ENCODE peak calls at places on chromosomes 2 and 18, in ten cellular contexts. One of them, this sample, is unnamed.

GRCh38 chr2:96202152-96202856 is 6.3 kb downstream of the STARD7 start:
- DNase-seq in A549: no peak
- DNase-seq in BJ: no peak
- DNase-seq in epithelial cell of esophagus: no peak
- DNase-seq in keratinocyte: no peak
- DNase-seq in heart left ventricle: no peak
- DNase-seq in HCT116: no peak
- DNase-seq in cardiac muscle cell: no peak
- DNase-seq in mammary epithelial cell: no peak
- DNase-seq in cardiac fibroblast: no peak
- DNase-seq in this sample: no peak

GRCh38 chr18:56235061-56235772 is 403.2 kb downstream of the TXNL1 start:
- DNase-seq in cardiac muscle cell: no peak
- DNase-seq in HCT116: no peak
- DNase-seq in heart left ventricle: no peak
- DNase-seq in mammary epithelial cell: no peak
- DNase-seq in epithelial cell of esophagus: no peak
- DNase-seq in BJ: no peak
- DNase-seq in keratinocyte: no peak
- DNase-seq in cardiac fibroblast: no peak
- DNase-seq in A549: no peak
- DNase-seq in this sample: no peak

GRCh38 chr18:22609642-22610041 is 191.9 kb upstream of the CTAGE1 start:
- DNase-seq in mammary epithelial cell: peak; percentile 7
- DNase-seq in HCT116: no peak
- DNase-seq in cardiac muscle cell: peak; percentile 64
- DNase-seq in cardiac fibroblast: peak; percentile 43
- DNase-seq in BJ: no peak
- DNase-seq in heart left ventricle: peak; percentile 79
- DNase-seq in A549: peak; percentile 27
- DNase-seq in keratinocyte: no peak
- DNase-seq in epithelial cell of esophagus: peak; percentile 30
- DNase-seq in this sample: no peak

GRCh38 chr2:113041871-113042270 is 10.8 kb downstream of the IL36B start:
- DNase-seq in cardiac muscle cell: no peak
- DNase-seq in keratinocyte: peak; percentile 26
- DNase-seq in cardiac fibroblast: no peak
- DNase-seq in mammary epithelial cell: peak; percentile 33
- DNase-seq in A549: no peak
- DNase-seq in HCT116: peak; percentile 29
- DNase-seq in heart left ventricle: no peak
- DNase-seq in BJ: no peak
- DNase-seq in epithelial cell of esophagus: peak; percentile 68
- DNase-seq in this sample: no peak

GRCh38 chr18:46182633-46183401 is 78.6 kb downstream of the HAUS1 start:
- DNase-seq in keratinocyte: no peak
- DNase-seq in cardiac fibroblast: no peak
- DNase-seq in HCT116: no peak
- DNase-seq in cardiac muscle cell: peak; percentile 44
- DNase-seq in BJ: no peak
- DNase-seq in heart left ventricle: no peak
- DNase-seq in A549: no peak
- DNase-seq in epithelial cell of esophagus: no peak
- DNase-seq in mammary epithelial cell: no peak
- DNase-seq in this sample: no peak

GRCh38 chr2:237667891-237668290 is 40.5 kb downstream of the LRRFIP1 start:
- DNase-seq in HCT116: no peak
- DNase-seq in epithelial cell of esophagus: no peak
- DNase-seq in cardiac fibroblast: no peak
- DNase-seq in A549: no peak
- DNase-seq in mammary epithelial cell: no peak
- DNase-seq in keratinocyte: no peak
- DNase-seq in cardiac muscle cell: no peak
- DNase-seq in heart left ventricle: no peak
- DNase-seq in BJ: no peak
- DNase-seq in this sample: no peak

GRCh38 chr18:77749189-77749588 is 499.5 kb downstream of the GALR1 start:
- DNase-seq in cardiac muscle cell: no peak
- DNase-seq in BJ: no peak
- DNase-seq in epithelial cell of esophagus: no peak
- DNase-seq in HCT116: no peak
- DNase-seq in keratinocyte: no peak
- DNase-seq in heart left ventricle: no peak
- DNase-seq in cardiac fibroblast: peak; percentile 1
- DNase-seq in A549: no peak
- DNase-seq in mammary epithelial cell: no peak
- DNase-seq in this sample: no peak

GRCh38 chr2:39530423-39530866 is 93.4 kb upstream of the MAP4K3 start:
- DNase-seq in BJ: no peak
- DNase-seq in keratinocyte: no peak
- DNase-seq in A549: no peak
- DNase-seq in mammary epithelial cell: no peak
- DNase-seq in heart left ventricle: no peak
- DNase-seq in epithelial cell of esophagus: no peak
- DNase-seq in HCT116: no peak
- DNase-seq in cardiac muscle cell: peak; percentile 73
- DNase-seq in cardiac fibroblast: peak; percentile 95
- DNase-seq in this sample: peak; percentile 55

GRCh38 chr18:9825571-9826073 is 60.2 kb upstream of the TXNDC2 start:
- DNase-seq in HCT116: peak; percentile 83
- DNase-seq in cardiac muscle cell: peak; percentile 95
- DNase-seq in cardiac fibroblast: peak; percentile 83
- DNase-seq in epithelial cell of esophagus: peak; percentile 83
- DNase-seq in keratinocyte: no peak
- DNase-seq in mammary epithelial cell: peak; percentile 60
- DNase-seq in BJ: peak; percentile 79
- DNase-seq in heart left ventricle: no peak
- DNase-seq in A549: peak; percentile 65
- DNase-seq in this sample: peak; percentile 72

GRCh38 chr2:127103243-127104165 is 3.5 kb downstream of the BIN1 start:
- DNase-seq in epithelial cell of esophagus: no peak
- DNase-seq in HCT116: no peak
- DNase-seq in BJ: no peak
- DNase-seq in keratinocyte: no peak
- DNase-seq in cardiac fibroblast: no peak
- DNase-seq in cardiac muscle cell: no peak
- DNase-seq in A549: no peak
- DNase-seq in mammary epithelial cell: no peak
- DNase-seq in heart left ventricle: peak; percentile 15
- DNase-seq in this sample: no peak

GRCh38 chr2:150630587-150631235 is 143.2 kb upstream of the RND3 start:
- DNase-seq in A549: no peak
- DNase-seq in cardiac fibroblast: peak; percentile 87
- DNase-seq in cardiac muscle cell: peak; percentile 51
- DNase-seq in mammary epithelial cell: no peak
- DNase-seq in BJ: no peak
- DNase-seq in HCT116: no peak
- DNase-seq in heart left ventricle: no peak
- DNase-seq in epithelial cell of esophagus: no peak
- DNase-seq in keratinocyte: no peak
- DNase-seq in this sample: peak; percentile 93

GRCh38 chr2:51335072-51336058 is 303.4 kb upstream of the NRXN1 start:
- DNase-seq in heart left ventricle: no peak
- DNase-seq in BJ: no peak
- DNase-seq in HCT116: no peak
- DNase-seq in epithelial cell of esophagus: no peak
- DNase-seq in A549: no peak
- DNase-seq in cardiac fibroblast: no peak
- DNase-seq in keratinocyte: no peak
- DNase-seq in mammary epithelial cell: no peak
- DNase-seq in cardiac muscle cell: no peak
- DNase-seq in this sample: no peak
- TF ChIP-seq CTCF in heart left ventricle: no peak
- TF ChIP-seq CTCF in BJ: no peak
- TF ChIP-seq CTCF in HCT116: peak; percentile 61
- TF ChIP-seq CTCF in epithelial cell of esophagus: no peak
- TF ChIP-seq CTCF in A549: no peak
- TF ChIP-seq CTCF in cardiac fibroblast: no peak
- TF ChIP-seq CTCF in keratinocyte: no peak
- TF ChIP-seq CTCF in mammary epithelial cell: no peak
- TF ChIP-seq CTCF in cardiac muscle cell: no peak
- TF ChIP-seq CTCF in this sample: no peak

GRCh38 chr2:169362346-169363026 is at the start of gene LRP2:
- DNase-seq in epithelial cell of esophagus: no peak
- DNase-seq in BJ: no peak
- DNase-seq in cardiac muscle cell: no peak
- DNase-seq in keratinocyte: no peak
- DNase-seq in cardiac fibroblast: no peak
- DNase-seq in HCT116: no peak
- DNase-seq in mammary epithelial cell: peak; percentile 2
- DNase-seq in heart left ventricle: no peak
- DNase-seq in A549: no peak
- DNase-seq in this sample: no peak
- H3K4me3 ChIP-seq in epithelial cell of esophagus: peak within 1 kb of the TSS; percentile 4
- H3K4me3 ChIP-seq in BJ: peak within 1 kb of the TSS; percentile 7
- H3K4me3 ChIP-seq in cardiac muscle cell: peak within 1 kb of the TSS; percentile 51
- H3K4me3 ChIP-seq in keratinocyte: peak within 1 kb of the TSS; percentile 56
- H3K4me3 ChIP-seq in cardiac fibroblast: peak within 1 kb of the TSS; percentile 32
- H3K4me3 ChIP-seq in HCT116: no peak within 1 kb of the TSS
- H3K4me3 ChIP-seq in mammary epithelial cell: peak within 1 kb of the TSS; percentile 7
- H3K4me3 ChIP-seq in heart left ventricle: peak within 1 kb of the TSS; percentile 62
- H3K4me3 ChIP-seq in A549: peak within 1 kb of the TSS; percentile 47
- H3K4me3 ChIP-seq in this sample: peak within 1 kb of the TSS; percentile 55

DNA sequence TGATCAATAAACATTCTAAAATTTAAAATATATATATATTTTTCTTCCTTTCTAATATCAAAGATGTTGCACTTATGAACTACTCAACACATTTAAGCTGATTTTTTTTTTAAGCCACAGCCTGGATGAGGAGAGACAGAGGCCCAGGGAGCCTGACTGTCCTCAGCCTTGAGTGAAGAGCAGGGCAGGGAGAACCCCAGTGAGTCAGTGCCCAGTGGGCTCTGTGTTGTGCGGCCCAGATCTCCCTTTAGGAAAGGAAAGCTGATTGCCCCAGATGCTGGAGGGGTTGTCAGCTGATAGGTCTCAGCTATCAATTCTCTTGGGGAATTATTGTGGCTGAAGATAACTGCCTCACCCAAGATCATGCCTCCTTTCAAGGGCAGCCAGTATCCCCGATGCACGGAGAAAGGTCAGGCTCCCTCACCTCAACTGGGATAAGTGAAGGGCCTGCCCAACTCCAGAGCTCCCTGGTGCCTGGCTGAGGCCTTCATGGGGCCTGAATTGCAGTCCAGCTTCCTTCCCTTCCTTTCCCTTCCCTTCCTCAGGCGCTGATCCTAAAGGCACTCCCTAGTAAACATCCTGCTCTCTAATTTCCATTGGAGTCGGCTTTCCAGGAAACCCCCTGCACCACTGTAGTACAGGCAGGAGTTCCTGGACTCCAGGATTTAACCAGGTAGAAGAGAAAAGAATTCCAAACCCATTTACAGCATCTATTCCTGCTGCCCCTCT is 106.9 kb upstream of the ATL2 start:
- DNase-seq in BJ: no peak
- DNase-seq in A549: no peak
- DNase-seq in cardiac muscle cell: no peak
- DNase-seq in keratinocyte: no peak
- DNase-seq in HCT116: no peak
- DNase-seq in epithelial cell of esophagus: no peak
- DNase-seq in mammary epithelial cell: no peak
- DNase-seq in cardiac fibroblast: no peak
- DNase-seq in heart left ventricle: no peak
- DNase-seq in this sample: no peak
- TF ChIP-seq CTCF in BJ: no peak
- TF ChIP-seq CTCF in A549: no peak
- TF ChIP-seq CTCF in cardiac muscle cell: no peak
- TF ChIP-seq CTCF in keratinocyte: no peak
- TF ChIP-seq CTCF in HCT116: no peak
- TF ChIP-seq CTCF in epithelial cell of esophagus: no peak
- TF ChIP-seq CTCF in mammary epithelial cell: no peak
- TF ChIP-seq CTCF in cardiac fibroblast: no peak
- TF ChIP-seq CTCF in heart left ventricle: no peak
- TF ChIP-seq CTCF in this sample: no peak

GRCh38 chr2:188852752-188853151 is 121.4 kb upstream of the COL3A1 start:
- DNase-seq in BJ: no peak
- DNase-seq in A549: no peak
- DNase-seq in HCT116: no peak
- DNase-seq in cardiac fibroblast: peak; percentile 59
- DNase-seq in cardiac muscle cell: peak; percentile 49
- DNase-seq in mammary epithelial cell: no peak
- DNase-seq in epithelial cell of esophagus: peak; percentile 24
- DNase-seq in keratinocyte: no peak
- DNase-seq in heart left ventricle: no peak
- DNase-seq in this sample: no peak
- H3K4me3 ChIP-seq in BJ: no peak overlapping the region
- H3K4me3 ChIP-seq in A549: no peak overlapping the region
- H3K4me3 ChIP-seq in HCT116: no peak overlapping the region
- H3K4me3 ChIP-seq in cardiac fibroblast: no peak overlapping the region
- H3K4me3 ChIP-seq in cardiac muscle cell: no peak overlapping the region
- H3K4me3 ChIP-seq in mammary epithelial cell: no peak overlapping the region
- H3K4me3 ChIP-seq in epithelial cell of esophagus: no peak overlapping the region
- H3K4me3 ChIP-seq in keratinocyte: no peak overlapping the region
- H3K4me3 ChIP-seq in heart left ventricle: no peak overlapping the region
- H3K4me3 ChIP-seq in this sample: no peak overlapping the region

GRCh38 chr18:49075697-49076096 is 124.9 kb upstream of the SMAD7 start:
- DNase-seq in keratinocyte: no peak
- DNase-seq in heart left ventricle: no peak
- DNase-seq in epithelial cell of esophagus: no peak
- DNase-seq in cardiac fibroblast: no peak
- DNase-seq in cardiac muscle cell: no peak
- DNase-seq in A549: no peak
- DNase-seq in mammary epithelial cell: no peak
- DNase-seq in HCT116: no peak
- DNase-seq in BJ: no peak
- DNase-seq in this sample: no peak

GRCh38 chr18:49074505-49074904 is 123.7 kb upstream of the SMAD7 start:
- DNase-seq in epithelial cell of esophagus: no peak
- DNase-seq in HCT116: no peak
- DNase-seq in BJ: no peak
- DNase-seq in mammary epithelial cell: no peak
- DNase-seq in cardiac fibroblast: no peak
- DNase-seq in cardiac muscle cell: no peak
- DNase-seq in A549: no peak
- DNase-seq in keratinocyte: no peak
- DNase-seq in heart left ventricle: no peak
- DNase-seq in this sample: no peak

GRCh38 chr18:49073431-49073830 is 122.7 kb upstream of the SMAD7 start:
- DNase-seq in epithelial cell of esophagus: no peak
- DNase-seq in BJ: no peak
- DNase-seq in cardiac muscle cell: no peak
- DNase-seq in A549: no peak
- DNase-seq in heart left ventricle: no peak
- DNase-seq in cardiac fibroblast: no peak
- DNase-seq in HCT116: no peak
- DNase-seq in mammary epithelial cell: no peak
- DNase-seq in keratinocyte: no peak
- DNase-seq in this sample: no peak

GRCh38 chr18:49072940-49073339 is 122.2 kb upstream of the SMAD7 start:
- DNase-seq in cardiac fibroblast: peak; percentile 42
- DNase-seq in BJ: no peak
- DNase-seq in HCT116: no peak
- DNase-seq in keratinocyte: no peak
- DNase-seq in A549: no peak
- DNase-seq in cardiac muscle cell: no peak
- DNase-seq in mammary epithelial cell: no peak
- DNase-seq in heart left ventricle: no peak
- DNase-seq in epithelial cell of esophagus: no peak
- DNase-seq in this sample: no peak

GRCh38 chr18:49076767-49077166 is 126.0 kb upstream of the SMAD7 start:
- DNase-seq in cardiac fibroblast: no peak
- DNase-seq in BJ: no peak
- DNase-seq in HCT116: no peak
- DNase-seq in epithelial cell of esophagus: no peak
- DNase-seq in heart left ventricle: no peak
- DNase-seq in keratinocyte: no peak
- DNase-seq in cardiac muscle cell: no peak
- DNase-seq in A549: no peak
- DNase-seq in mammary epithelial cell: no peak
- DNase-seq in this sample: no peak
- TF ChIP-seq CTCF in cardiac fibroblast: no peak
- TF ChIP-seq CTCF in BJ: no peak
- TF ChIP-seq CTCF in HCT116: no peak
- TF ChIP-seq CTCF in epithelial cell of esophagus: no peak
- TF ChIP-seq CTCF in heart left ventricle: no peak
- TF ChIP-seq CTCF in keratinocyte: no peak
- TF ChIP-seq CTCF in cardiac muscle cell: no peak
- TF ChIP-seq CTCF in A549: no peak
- TF ChIP-seq CTCF in mammary epithelial cell: no peak
- TF ChIP-seq CTCF in this sample: no peak